ENCODE peak calls at places on chromosomes 16 and 17, in five cellular contexts. One of them, this sample, is unnamed.

GRCh38 chr16:4339909-4340308 is 11.2 kb downstream of the PAM16 start:
- DNase-seq in effector CD4-positive, alpha-beta T cell: no peak
- DNase-seq in uterus: peak
- DNase-seq in transverse colon: no peak
- DNase-seq in NCI-H2081: peak
- DNase-seq in this sample: no peak

GRCh38 chr16:59865071-59865671 is 1131.1 kb upstream of the GOT2 start:
- DNase-seq in effector CD4-positive, alpha-beta T cell: no peak
- DNase-seq in NCI-H2081: no peak
- DNase-seq in transverse colon: no peak
- DNase-seq in uterus: no peak
- DNase-seq in this sample: no peak

GRCh38 chr17:58529275-58529674 is 14.8 kb upstream of the MTMR4 start:
- DNase-seq in NCI-H2081: no peak
- DNase-seq in transverse colon: no peak
- DNase-seq in uterus: no peak
- DNase-seq in effector CD4-positive, alpha-beta T cell: no peak
- DNase-seq in this sample: no peak

GRCh38 chr17:14428640-14429029 is 127.8 kb downstream of the HS3ST3B1 start:
- DNase-seq in uterus: no peak
- DNase-seq in NCI-H2081: no peak
- DNase-seq in effector CD4-positive, alpha-beta T cell: no peak
- DNase-seq in transverse colon: no peak
- DNase-seq in this sample: no peak

GRCh38 chr16:13342675-13343074 is 441.3 kb downstream of the SHISA9 start:
- DNase-seq in effector CD4-positive, alpha-beta T cell: no peak
- DNase-seq in uterus: no peak
- DNase-seq in transverse colon: no peak
- DNase-seq in NCI-H2081: no peak
- DNase-seq in this sample: no peak

GRCh38 chr16:84553873-84554399 is 49.5 kb upstream of the MEAK7 start:
- DNase-seq in NCI-H2081: no peak
- DNase-seq in effector CD4-positive, alpha-beta T cell: peak
- DNase-seq in uterus: no peak
- DNase-seq in transverse colon: no peak
- DNase-seq in this sample: no peak

GRCh38 chr17:39920218-39921210 is 2.1 kb upstream of the GSDMB start:
- DNase-seq in uterus: no peak
- DNase-seq in effector CD4-positive, alpha-beta T cell: no peak
- DNase-seq in NCI-H2081: no peak
- DNase-seq in transverse colon: no peak
- DNase-seq in this sample: no peak

GRCh38 chr17:11292491-11292890 is 51.5 kb downstream of the SHISA6 start:
- DNase-seq in uterus: no peak
- DNase-seq in NCI-H2081: no peak
- DNase-seq in effector CD4-positive, alpha-beta T cell: no peak
- DNase-seq in transverse colon: no peak
- DNase-seq in this sample: no peak

GRCh38 chr16:50286681-50287080 is 20.3 kb downstream of the ADCY7 start:
- DNase-seq in uterus: no peak
- DNase-seq in transverse colon: no peak
- DNase-seq in effector CD4-positive, alpha-beta T cell: no peak
- DNase-seq in NCI-H2081: no peak
- DNase-seq in this sample: no peak

GRCh38 chr17:73211745-73212144 is 18.9 kb downstream of the COG1 start:
- DNase-seq in transverse colon: no peak
- DNase-seq in uterus: no peak
- DNase-seq in NCI-H2081: no peak
- DNase-seq in effector CD4-positive, alpha-beta T cell: peak
- DNase-seq in this sample: no peak

GRCh38 chr16:87812200-87812656 is 46.4 kb upstream of the KLHDC4 start:
- DNase-seq in effector CD4-positive, alpha-beta T cell: no peak
- DNase-seq in uterus: no peak
- DNase-seq in NCI-H2081: peak
- DNase-seq in transverse colon: no peak
- DNase-seq in this sample: peak

GRCh38 chr17:46003907-46004748 is 5.1 kb downstream of the STH start:
- DNase-seq in uterus: no peak
- DNase-seq in NCI-H2081: peak
- DNase-seq in effector CD4-positive, alpha-beta T cell: no peak
- DNase-seq in transverse colon: peak
- DNase-seq in this sample: peak

GRCh38 chr17:80030730-80031410 is 4.8 kb downstream of the TBC1D16 start:
- DNase-seq in transverse colon: peak
- DNase-seq in effector CD4-positive, alpha-beta T cell: no peak
- DNase-seq in uterus: no peak
- DNase-seq in NCI-H2081: peak
- DNase-seq in this sample: peak

GRCh38 chr17:70169707-70170597 is 620 bp downstream of the KCNJ2 start:
- DNase-seq in NCI-H2081: no peak
- DNase-seq in uterus: no peak
- DNase-seq in effector CD4-positive, alpha-beta T cell: no peak
- DNase-seq in transverse colon: no peak
- DNase-seq in this sample: no peak

GRCh38 chr16:20871935-20872815 is 28.0 kb downstream of the DCUN1D3 start:
- DNase-seq in transverse colon: no peak
- DNase-seq in effector CD4-positive, alpha-beta T cell: no peak
- DNase-seq in uterus: no peak
- DNase-seq in NCI-H2081: no peak
- DNase-seq in this sample: no peak

GRCh38 chr16:23801387-23801786 is 34.4 kb upstream of the PRKCB start:
- DNase-seq in uterus: peak
- DNase-seq in effector CD4-positive, alpha-beta T cell: peak
- DNase-seq in transverse colon: peak
- DNase-seq in NCI-H2081: peak
- DNase-seq in this sample: peak

GRCh38 chr16:66150691-66151090 is 215.8 kb upstream of the CDH5 start:
- DNase-seq in transverse colon: peak
- DNase-seq in NCI-H2081: no peak
- DNase-seq in uterus: peak
- DNase-seq in effector CD4-positive, alpha-beta T cell: no peak
- DNase-seq in this sample: no peak

GRCh38 chr16:11639925-11640899 is 28.0 kb upstream of the SNN start:
- DNase-seq in transverse colon: peak
- DNase-seq in uterus: peak
- DNase-seq in effector CD4-positive, alpha-beta T cell: no peak
- DNase-seq in NCI-H2081: no peak
- DNase-seq in this sample: peak

GRCh38 chr17:81928497-81929252 is 1.1 kb upstream of the MAFG start:
- DNase-seq in NCI-H2081: peak
- DNase-seq in uterus: no peak
- DNase-seq in transverse colon: no peak
- DNase-seq in effector CD4-positive, alpha-beta T cell: no peak
- DNase-seq in this sample: no peak

GRCh38 chr16:3112058-3112880 is at the start of gene ZNF205:
- DNase-seq in effector CD4-positive, alpha-beta T cell: no peak
- DNase-seq in uterus: peak
- DNase-seq in transverse colon: peak
- DNase-seq in NCI-H2081: peak
- DNase-seq in this sample: peak

GRCh38 chr16:81214745-81215166 is 23.7 kb upstream of the BCO1 start:
- DNase-seq in effector CD4-positive, alpha-beta T cell: no peak
- DNase-seq in transverse colon: peak
- DNase-seq in uterus: no peak
- DNase-seq in NCI-H2081: no peak
- DNase-seq in this sample: no peak

GRCh38 chr16:27112093-27112811 is 45.5 kb downstream of the C16orf82 start:
- DNase-seq in effector CD4-positive, alpha-beta T cell: no peak
- DNase-seq in uterus: no peak
- DNase-seq in transverse colon: no peak
- DNase-seq in NCI-H2081: no peak
- DNase-seq in this sample: no peak

This sample was measured in body of pancreas.